ENCODE peak calls at places on chromosomes 3 and 15, in four cellular contexts. One of them, this sample, is unnamed. For H3K9me3, the result is how much of the 10 kb centered on the place peaks cover.

GRCh38 chr15:63347074-63347859 is 34.4 kb downstream of the CA12 start:
- DNase-seq in fibroblast of lung: peak
- DNase-seq in K562: no peak
- DNase-seq in neural progenitor cell: no peak
- DNase-seq in this sample: no peak

GRCh38 chr15:38391186-38391585 is 62.7 kb upstream of the FAM98B start:
- DNase-seq in fibroblast of lung: no peak
- DNase-seq in K562: no peak
- DNase-seq in neural progenitor cell: no peak
- DNase-seq in this sample: no peak

GRCh38 chr3:132222868-132223538 is 94.2 kb upstream of the ACP3 start:
- DNase-seq in fibroblast of lung: no peak
- DNase-seq in K562: no peak
- DNase-seq in neural progenitor cell: peak
- DNase-seq in this sample: no peak

GRCh38 chr3:194395201-194395600 is 3.9 kb downstream of the GP5 start:
- DNase-seq in fibroblast of lung: no peak
- DNase-seq in K562: peak
- DNase-seq in neural progenitor cell: no peak
- DNase-seq in this sample: peak

GRCh38 chr15:70279096-70279495 is 181.4 kb upstream of the TLE3 start:
- DNase-seq in fibroblast of lung: no peak
- DNase-seq in K562: no peak
- DNase-seq in neural progenitor cell: no peak
- DNase-seq in this sample: no peak

GRCh38 chr3:49492969-49493368 is 22.9 kb downstream of the DAG1 start:
- DNase-seq in fibroblast of lung: no peak
- DNase-seq in K562: no peak
- DNase-seq in neural progenitor cell: no peak
- DNase-seq in this sample: no peak

GRCh38 chr15:48375767-48376166 is 44.5 kb downstream of the DUT start:
- DNase-seq in fibroblast of lung: no peak
- DNase-seq in K562: no peak
- DNase-seq in neural progenitor cell: no peak
- DNase-seq in this sample: no peak

GRCh38 chr3:50405249-50405648 is 45.9 kb upstream of the TMEM115 start:
- DNase-seq in fibroblast of lung: no peak
- DNase-seq in K562: peak
- DNase-seq in neural progenitor cell: peak
- DNase-seq in this sample: peak

GRCh38 chr3:66702126-66702525 is 201.3 kb upstream of the LRIG1 start:
- DNase-seq in fibroblast of lung: peak
- DNase-seq in K562: no peak
- DNase-seq in neural progenitor cell: no peak
- DNase-seq in this sample: no peak

GRCh38 chr3:4166540-4166939 is 136.6 kb upstream of the SETMAR start:
- DNase-seq in fibroblast of lung: no peak
- DNase-seq in K562: no peak
- DNase-seq in neural progenitor cell: no peak
- DNase-seq in this sample: no peak

GRCh38 chr15:76871930-76872329 is 33.2 kb downstream of the SCAPER start:
- DNase-seq in fibroblast of lung: peak
- DNase-seq in K562: no peak
- DNase-seq in neural progenitor cell: no peak
- DNase-seq in this sample: no peak

GRCh38 chr3:68648494-68648893 is 283.9 kb downstream of the TAFA4 start:
- DNase-seq in fibroblast of lung: no peak
- DNase-seq in K562: no peak
- DNase-seq in neural progenitor cell: no peak
- DNase-seq in this sample: no peak

GRCh38 chr3:72177075-72178050 is 392.4 kb upstream of the PROK2 start:
- DNase-seq in fibroblast of lung: peak
- DNase-seq in K562: peak
- DNase-seq in neural progenitor cell: no peak
- DNase-seq in this sample: no peak

GRCh38 chr3:158771577-158771976 is 30.3 kb upstream of the MFSD1 start:
- DNase-seq in fibroblast of lung: no peak
- DNase-seq in K562: no peak
- DNase-seq in neural progenitor cell: no peak
- DNase-seq in this sample: no peak

GRCh38 chr3:55252921-55253320 is 234.2 kb downstream of the WNT5A start:
- DNase-seq in fibroblast of lung: peak
- DNase-seq in K562: no peak
- DNase-seq in neural progenitor cell: no peak
- DNase-seq in this sample: no peak

GRCh38 chr3:103048371-103048722 is 613.5 kb downstream of the ZPLD1 start:
- DNase-seq in fibroblast of lung: peak
- DNase-seq in K562: no peak
- DNase-seq in neural progenitor cell: no peak
- DNase-seq in this sample: peak

GRCh38 chr3:101532783-101533602 is 20.0 kb upstream of the SENP7 start:
- DNase-seq in fibroblast of lung: no peak
- DNase-seq in K562: no peak
- DNase-seq in neural progenitor cell: no peak
- DNase-seq in this sample: no peak

GRCh38 chr3:150248116-150248864 is 159.8 kb upstream of the TSC22D2 start:
- DNase-seq in fibroblast of lung: peak
- DNase-seq in K562: no peak
- DNase-seq in neural progenitor cell: no peak
- DNase-seq in this sample: no peak

GRCh38 chr3:42839616-42840015 is 30.4 kb downstream of the ACKR2 start:
- DNase-seq in fibroblast of lung: peak
- DNase-seq in K562: peak
- DNase-seq in neural progenitor cell: peak
- DNase-seq in this sample: peak

GRCh38 chr3:13110678-13111116 is 37.5 kb upstream of the IQSEC1 start:
- DNase-seq in fibroblast of lung: no peak
- DNase-seq in K562: no peak
- DNase-seq in neural progenitor cell: peak
- DNase-seq in this sample: no peak

GRCh38 chr3:33339758-33340157 is 62.5 kb downstream of the FBXL2 start:
- DNase-seq in fibroblast of lung: no peak
- DNase-seq in K562: no peak
- DNase-seq in neural progenitor cell: no peak
- DNase-seq in this sample: no peak

GRCh38 chr15:64681424-64682024 is 93.9 kb downstream of the RBPMS2 start:
- DNase-seq in fibroblast of lung: peak
- DNase-seq in K562: peak
- DNase-seq in neural progenitor cell: peak
- DNase-seq in this sample: peak

GRCh38 chr3:71478568-71478967 is 105.0 kb downstream of the FOXP1 start:
- DNase-seq in fibroblast of lung: peak
- DNase-seq in K562: no peak
- DNase-seq in neural progenitor cell: no peak
- DNase-seq in this sample: no peak

GRCh38 chr3:28699283-28699682 is 350.7 kb upstream of the AZI2 start:
- DNase-seq in fibroblast of lung: no peak
- DNase-seq in K562: no peak
- DNase-seq in neural progenitor cell: no peak
- DNase-seq in this sample: no peak

GRCh38 chr15:67167131-67167530 is 87.3 kb downstream of the AAGAB start:
- DNase-seq in fibroblast of lung: no peak
- DNase-seq in K562: no peak
- DNase-seq in neural progenitor cell: no peak
- DNase-seq in this sample: no peak

GRCh38 chr15:41233367-41233771 is 2.3 kb downstream of the CHP1 start:
- DNase-seq in fibroblast of lung: peak
- DNase-seq in K562: peak
- DNase-seq in neural progenitor cell: no peak
- DNase-seq in this sample: no peak

GRCh38 chr3:143187132-143187531 is 67.6 kb downstream of the CHST2 start:
- DNase-seq in fibroblast of lung: peak
- DNase-seq in K562: no peak
- DNase-seq in neural progenitor cell: no peak
- DNase-seq in this sample: no peak

GRCh38 chr3:134464693-134465385 is 20.9 kb downstream of the ANAPC13 start:
- DNase-seq in fibroblast of lung: no peak
- DNase-seq in K562: no peak
- DNase-seq in neural progenitor cell: peak
- DNase-seq in this sample: no peak

GRCh38 chr3:159149633-159150032 is 347.8 kb downstream of the MFSD1 start:
- DNase-seq in fibroblast of lung: no peak
- DNase-seq in K562: no peak
- DNase-seq in neural progenitor cell: peak
- DNase-seq in this sample: no peak

GRCh38 chr3:97942801-97943546 is 29.3 kb downstream of the RIOX2 start:
- DNase-seq in fibroblast of lung: no peak
- DNase-seq in K562: no peak
- DNase-seq in neural progenitor cell: no peak
- DNase-seq in this sample: no peak

GRCh38 chr15:22786868-22787698 is 639 bp downstream of the NIPA1 start:
- DNase-seq in fibroblast of lung: peak
- DNase-seq in K562: peak
- DNase-seq in neural progenitor cell: peak
- DNase-seq in this sample: peak

GRCh38 chr15:82875411-82876003 is 66.1 kb downstream of the WHAMM start:
- DNase-seq in fibroblast of lung: peak
- DNase-seq in K562: no peak
- DNase-seq in neural progenitor cell: no peak
- DNase-seq in this sample: no peak

GRCh38 chr3:56998081-56998529 is 62.4 kb upstream of the SPATA12 start:
- DNase-seq in fibroblast of lung: no peak
- DNase-seq in K562: no peak
- DNase-seq in neural progenitor cell: no peak
- DNase-seq in this sample: no peak

GRCh38 chr3:171374661-171375285 is 85.4 kb downstream of the TNIK start:
- DNase-seq in fibroblast of lung: peak
- DNase-seq in K562: peak
- DNase-seq in neural progenitor cell: no peak
- DNase-seq in this sample: no peak

GRCh38 chr15:100623301-100623700 is 20.9 kb downstream of the ASB7 start:
- DNase-seq in fibroblast of lung: peak
- DNase-seq in K562: no peak
- DNase-seq in neural progenitor cell: no peak
- DNase-seq in this sample: no peak

GRCh38 chr3:188683032-188683491 is 488.7 kb upstream of the TPRG1 start:
- DNase-seq in fibroblast of lung: peak
- DNase-seq in K562: no peak
- DNase-seq in neural progenitor cell: no peak
- DNase-seq in this sample: no peak

GRCh38 chr3:8486945-8487344 is 14.7 kb upstream of the LMCD1 start:
- DNase-seq in fibroblast of lung: peak
- DNase-seq in K562: no peak
- DNase-seq in neural progenitor cell: no peak
- DNase-seq in this sample: no peak

GRCh38 chr3:8484409-8485140 is 17.0 kb upstream of the LMCD1 start:
- DNase-seq in fibroblast of lung: no peak
- DNase-seq in K562: no peak
- DNase-seq in neural progenitor cell: no peak
- DNase-seq in this sample: no peak

GRCh38 chr3:8485141-8485840 is 16.3 kb upstream of the LMCD1 start:
- DNase-seq in fibroblast of lung: peak
- DNase-seq in K562: no peak
- DNase-seq in neural progenitor cell: no peak
- DNase-seq in this sample: no peak

GRCh38 chr3:8486434-8486833 is 15.2 kb upstream of the LMCD1 start:
- DNase-seq in fibroblast of lung: no peak
- DNase-seq in K562: no peak
- DNase-seq in neural progenitor cell: no peak
- DNase-seq in this sample: no peak

GRCh38 chr3:8485943-8486342 is 15.7 kb upstream of the LMCD1 start:
- DNase-seq in fibroblast of lung: no peak
- DNase-seq in K562: no peak
- DNase-seq in neural progenitor cell: no peak
- DNase-seq in this sample: no peak
- H3K9me3 ChIP-seq in fibroblast of lung: under half
- H3K9me3 ChIP-seq in K562: under half
- H3K9me3 ChIP-seq in neural progenitor cell: under half
- H3K9me3 ChIP-seq in this sample: under half

GRCh38 chr15:72074335-72075060 is 43.5 kb downstream of the MYO9A start:
- DNase-seq in fibroblast of lung: no peak
- DNase-seq in K562: no peak
- DNase-seq in neural progenitor cell: no peak
- DNase-seq in this sample: no peak
- TF ChIP-seq EZH2 in fibroblast of lung: no peak
- TF ChIP-seq EZH2 in K562: no peak
- TF ChIP-seq EZH2 in neural progenitor cell: no peak
- TF ChIP-seq EZH2 in this sample: no peak

DNA sequence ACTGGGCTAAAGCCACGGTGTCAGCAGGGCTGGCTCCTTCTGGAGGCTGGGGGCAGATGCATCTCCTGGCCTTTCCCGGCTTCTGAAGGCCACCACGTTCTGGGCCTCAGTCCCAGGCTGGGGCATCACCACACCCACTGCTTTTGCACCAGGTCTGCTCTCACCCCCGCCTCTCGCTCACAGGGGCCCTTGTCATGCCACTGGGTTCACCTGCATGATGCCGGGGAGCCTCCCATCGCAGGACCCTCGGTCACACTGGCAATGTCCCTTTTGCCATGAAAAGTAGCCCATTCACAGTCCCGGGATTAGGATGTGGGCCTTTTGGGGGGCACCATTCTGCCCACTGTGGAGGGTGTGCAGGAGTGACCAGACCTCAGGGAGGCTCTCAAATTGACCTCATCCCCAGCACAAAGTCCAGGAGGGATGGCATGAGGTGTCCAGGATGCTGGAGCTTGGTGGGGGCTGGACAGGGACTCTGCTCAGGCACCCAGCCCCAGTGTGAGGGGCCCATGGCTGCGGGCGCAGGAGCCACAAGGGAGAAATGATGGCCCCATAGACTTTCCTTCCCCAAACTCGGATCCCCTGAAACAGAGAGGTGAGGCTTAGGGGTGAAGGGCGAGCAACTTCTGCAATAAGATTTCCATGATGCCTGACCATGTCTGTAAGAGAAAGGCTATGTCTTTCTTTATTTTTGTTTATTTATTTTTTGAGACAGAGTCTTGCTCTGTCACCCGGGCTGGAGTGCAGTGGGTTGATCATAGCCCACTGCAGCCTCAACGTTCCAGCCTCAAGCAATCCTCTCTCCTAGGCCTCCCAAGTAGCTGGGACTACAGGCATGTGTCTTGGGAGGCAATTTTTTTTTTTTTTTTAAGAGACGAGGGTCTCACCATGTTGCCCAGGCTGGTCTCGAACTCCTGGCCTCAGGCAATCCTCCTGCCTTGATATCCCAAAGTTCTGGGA is 189.1 kb downstream of the GOLGA6L6 start:
- DNase-seq in fibroblast of lung: no peak
- DNase-seq in K562: no peak
- DNase-seq in neural progenitor cell: no peak
- DNase-seq in this sample: peak
- H3K9me3 ChIP-seq in fibroblast of lung: under half
- H3K9me3 ChIP-seq in K562: under half
- H3K9me3 ChIP-seq in neural progenitor cell: half or more
- H3K9me3 ChIP-seq in this sample: under half

GRCh38 chr15:91099616-91100560 is at the start of gene SV2B:
- DNase-seq in fibroblast of lung: peak
- DNase-seq in K562: peak
- DNase-seq in neural progenitor cell: peak
- DNase-seq in this sample: no peak
- TF ChIP-seq EZH2 in fibroblast of lung: no peak
- TF ChIP-seq EZH2 in K562: no peak
- TF ChIP-seq EZH2 in neural progenitor cell: peak
- TF ChIP-seq EZH2 in this sample: no peak

GRCh38 chr3:128523591-128523990 is 30.6 kb upstream of the GATA2 start:
- DNase-seq in fibroblast of lung: no peak
- DNase-seq in K562: no peak
- DNase-seq in neural progenitor cell: no peak
- DNase-seq in this sample: no peak
- H3K9me3 ChIP-seq in fibroblast of lung: under half
- H3K9me3 ChIP-seq in K562: under half
- H3K9me3 ChIP-seq in neural progenitor cell: under half
- H3K9me3 ChIP-seq in this sample: under half

This sample was measured in DND-41.